ENCODE peak calls at places on chromosomes 13 and 19, in eight cellular contexts. J, P, S, L, X, O, V and C are unnamed samples.
A peak's percentile ranks its signal among the peaks of the same experiment; 100 is the strongest.

GRCh38 chr19:54795763-54796162 is 7.6 kb upstream of the KIR2DL4 start:
- DNase-seq in O (no peak), V (no peak), X (no peak), J (no peak), L (no peak), S (no peak), P (no peak), C (no peak)

GRCh38 chr19:749811-750210 is 1.1 kb upstream of the MISP start:
- DNase-seq in P (no peak), O (no peak), S (no peak), X (no peak), L (no peak), V (no peak), J (no peak), C (no peak)

GRCh38 chr13:40485611-40486517 is 180.6 kb downstream of the FOXO1 start:
- DNase-seq in P (no peak), X (no peak), J (no peak), S (no peak), O (peak; percentile 52), L (peak; percentile 13), V (no peak), C (no peak)

GRCh38 chr19:58509731-58510083 is 2.1 kb downstream of the SLC27A5 start:
- DNase-seq in L (no peak), S (no peak), P (no peak), O (no peak), J (no peak), V (no peak), X (no peak), C (no peak)

GRCh38 chr19:823565-824121 is 1.9 kb upstream of the PLPPR3 start:
- DNase-seq in J (peak; percentile 79), L (peak; percentile 45), X (no peak), V (no peak), O (no peak), S (no peak), P (no peak), C (no peak)

GRCh38 chr13:104318121-104318520 is 1251.9 kb upstream of the SLC10A2 start:
- DNase-seq in V (no peak), L (peak; percentile 18), O (no peak), P (no peak), J (no peak), X (peak; percentile 4), S (no peak), C (no peak)

GRCh38 chr19:49336482-49337266 is 1.5 kb downstream of the CD37 start:
- DNase-seq in V (no peak), L (no peak), S (peak; percentile 58), J (peak; percentile 40), X (no peak), O (peak; percentile 16), P (no peak), C (no peak)

GRCh38 chr19:10505583-10506229 is 2.5 kb upstream of the KEAP1 start:
- DNase-seq in L (peak; percentile 83), O (peak; percentile 73), V (no peak), S (peak; percentile 85), X (peak; percentile 60), P (peak; percentile 83), J (peak; percentile 81), C (peak; percentile 70)

GRCh38 chr13:33349314-33349995 is 63.9 kb upstream of the STARD13 start:
- DNase-seq in J (no peak), O (no peak), P (peak; percentile 43), L (peak; percentile 14), X (no peak), V (no peak), S (peak; percentile 74), C (peak; percentile 42)

GRCh38 chr13:78827471-78827870 is 168.5 kb upstream of the OBI1 start:
- DNase-seq in P (peak; percentile 31), O (no peak), L (peak; percentile 28), S (no peak), X (no peak), J (no peak), V (no peak), C (no peak)

GRCh38 chr13:109166807-109167206 is 537.4 kb downstream of the MYO16 start:
- DNase-seq in P (no peak), V (no peak), S (no peak), J (no peak), O (no peak), L (no peak), X (no peak), C (no peak)

GRCh38 chr19:48553676-48554384 is 1.9 kb downstream of the SULT2B1 start:
- DNase-seq in O (no peak), L (peak; percentile 48), P (peak; percentile 88), J (no peak), S (no peak), V (no peak), X (no peak), C (peak; percentile 44)

GRCh38 chr13:76512676-76513277 is 373.4 kb downstream of the KCTD12 start:
- DNase-seq in S (no peak), J (no peak), O (no peak), L (no peak), V (no peak), X (no peak), P (no peak), C (no peak)

GRCh38 chr13:38687246-38688229 is 661 bp downstream of the FREM2 start:
- DNase-seq in O (no peak), L (peak; percentile 68), J (no peak), P (peak; percentile 41), V (no peak), S (no peak), X (no peak), C (no peak)

GRCh38 chr13:83325454-83325853 is 556.8 kb downstream of the SLITRK1 start:
- DNase-seq in S (no peak), L (no peak), V (no peak), O (no peak), J (no peak), P (peak; percentile 25), X (no peak), C (no peak)

GRCh38 chr13:59771272-59771671 is 392.5 kb downstream of the DIAPH3 start:
- DNase-seq in L (peak; percentile 20), V (no peak), O (no peak), J (no peak), X (no peak), P (no peak), S (no peak), C (no peak)

GRCh38 chr13:60959427-60959826 is 456.2 kb downstream of the PCDH20 start:
- DNase-seq in L (no peak), X (no peak), V (no peak), S (no peak), P (no peak), O (no peak), J (no peak), C (no peak)

GRCh38 chr19:44960906-44961734 is 5.9 kb downstream of the CLPTM1 start:
- DNase-seq in P (no peak), O (peak; percentile 60), X (no peak), J (no peak), S (no peak), V (no peak), L (no peak), C (no peak)

GRCh38 chr19:41353466-41354342 is at the start of gene TGFB1:
- DNase-seq in P (peak; percentile 85), J (peak; percentile 78), X (peak; percentile 63), V (no peak), S (peak; percentile 95), O (peak; percentile 94), L (peak; percentile 85), C (peak; percentile 89)

GRCh38 chr19:35206379-35206778 is 22.2 kb downstream of the FAM187B start:
- DNase-seq in J (no peak), P (no peak), X (no peak), O (peak; percentile 77), L (no peak), V (no peak), S (no peak), C (no peak)

GRCh38 chr13:20387441-20387971 is 138.2 kb downstream of the CRYL1 start:
- DNase-seq in O (no peak), L (no peak), P (no peak), X (no peak), S (no peak), V (no peak), J (no peak), C (no peak)

GRCh38 chr19:32233091-32233490 is 112.3 kb upstream of the ZNF507 start:
- DNase-seq in X (no peak), L (no peak), V (no peak), O (no peak), S (no peak), J (no peak), P (no peak), C (no peak)
- H3K27me3 ChIP-seq in X (peaks cover 2% of the 10 kb centered on the region), L (no peaks in the 10 kb centered on the region), V (no peaks in the 10 kb centered on the region), O (no peaks in the 10 kb centered on the region), S (peaks cover 42% of the 10 kb centered on the region), J (no peaks in the 10 kb centered on the region), P (no peaks in the 10 kb centered on the region), C (no peaks in the 10 kb centered on the region)

GRCh38 chr19:50511069-50511822 is at the start of gene JOSD2:
- DNase-seq in L (peak; percentile 100), J (peak; percentile 97), S (peak; percentile 99), P (peak; percentile 100), V (peak; percentile 60), O (peak; percentile 99), X (peak; percentile 99), C (peak; percentile 99)
- H3K27ac ChIP-seq in L (no peak within 1 kb of the TSS), J (peak within 1 kb of the TSS; percentile 89), S (peak within 1 kb of the TSS; percentile 84), P (no peak within 1 kb of the TSS), V (no peak within 1 kb of the TSS), O (peak within 1 kb of the TSS; percentile 81), X (peak within 1 kb of the TSS; percentile 77), C (peak within 1 kb of the TSS; percentile 88)

GRCh38 chr19:13045812-13046211 is 50.5 kb downstream of the NFIX start:
- DNase-seq in L (no peak), S (no peak), X (no peak), J (no peak), V (no peak), O (no peak), P (no peak), C (no peak)
- H3K27me3 ChIP-seq in L (peaks cover 100% of the 10 kb centered on the region), S (no peaks in the 10 kb centered on the region), X (no peaks in the 10 kb centered on the region), J (no peaks in the 10 kb centered on the region), V (peaks cover 17% of the 10 kb centered on the region), O (no peaks in the 10 kb centered on the region), P (peaks cover 18% of the 10 kb centered on the region), C (no peaks in the 10 kb centered on the region)

DNA sequence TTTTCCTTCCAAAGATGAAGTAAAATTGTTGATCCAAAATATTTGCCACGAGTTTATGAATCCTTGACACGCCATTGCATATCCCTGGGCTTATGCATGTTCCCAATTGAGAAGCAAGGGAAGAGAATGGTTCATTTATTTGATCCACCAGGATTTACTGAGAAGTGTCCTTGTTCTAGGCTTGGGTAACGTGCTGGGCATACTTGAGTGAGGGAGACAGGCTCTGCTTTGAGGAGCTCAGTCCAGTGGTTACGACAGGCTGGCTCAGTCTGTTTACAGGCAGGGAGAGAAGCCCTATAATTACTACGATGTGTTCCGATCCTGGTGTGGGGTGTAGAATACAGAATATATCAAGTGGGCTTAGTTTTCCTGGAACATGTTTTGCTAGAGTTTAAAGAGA is 6.3 kb upstream of the PNMA8C start:
- DNase-seq in X (no peak), S (no peak), J (no peak), O (no peak), P (no peak), V (no peak), L (no peak), C (no peak)
- H3K27ac ChIP-seq in X (no peak overlapping the region), S (no peak overlapping the region), J (no peak overlapping the region), O (no peak overlapping the region), P (no peak overlapping the region), V (no peak overlapping the region), L (no peak overlapping the region), C (no peak overlapping the region)

GRCh38 chr19:40238775-40239174 is 12.3 kb upstream of the CCNP start:
- DNase-seq in X (no peak), L (no peak), O (no peak), V (no peak), J (no peak), P (no peak), S (no peak), C (no peak)
- H3K27me3 ChIP-seq in X (no peaks in the 10 kb centered on the region), L (no peaks in the 10 kb centered on the region), O (no peaks in the 10 kb centered on the region), V (no peaks in the 10 kb centered on the region), J (no peaks in the 10 kb centered on the region), P (no peaks in the 10 kb centered on the region), S (no peaks in the 10 kb centered on the region), C (no peaks in the 10 kb centered on the region)